ENCODE peak calls at places on chromosome 6, in four cellular contexts. E is K562, H is GM12878, S is HepG2. R is an unnamed sample.

GRCh38 chr6:67221226-67221625 is 1413.9 kb upstream of the ADGRB3 start:
- DNase-seq in H (no peak), E (no peak), S (no peak), R (no peak)

GRCh38 chr6:2134559-2134958 is 110.8 kb downstream of the GMDS start:
- DNase-seq in E (no peak), H (no peak), S (no peak), R (no peak)

GRCh38 chr6:42618686-42619085 is 54.9 kb downstream of the UBR2 start:
- DNase-seq in E (no peak), H (no peak), S (no peak), R (no peak)

GRCh38 chr6:150992682-150993081 is 127.2 kb downstream of the MTHFD1L start:
- DNase-seq in E (no peak), H (no peak), S (no peak), R (no peak)

GRCh38 chr6:37483917-37484785 is 15.5 kb downstream of the CCDC167 start:
- DNase-seq in S (peak; percentile 18), H (no peak), E (peak; percentile 86), R (peak; percentile 79)

GRCh38 chr6:14671261-14671681 is 553.7 kb downstream of the CD83 start:
- DNase-seq in H (no peak), E (no peak), S (no peak), R (no peak)

GRCh38 chr6:64081459-64081858 is 445.9 kb downstream of the PHF3 start:
- DNase-seq in H (no peak), E (no peak), S (no peak), R (no peak)

GRCh38 chr6:25898289-25898977 is 24.4 kb upstream of the SLC17A3 start:
- DNase-seq in H (no peak), E (no peak), S (no peak), R (no peak)

GRCh38 chr6:168359794-168360193 is 40.2 kb upstream of the DACT2 start:
- DNase-seq in H (no peak), S (no peak), E (no peak), R (no peak)

GRCh38 chr6:109526905-109527628 is 44.0 kb upstream of the ZBTB24 start:
- DNase-seq in E (peak; percentile 35), H (peak; percentile 28), S (peak; percentile 65), R (peak; percentile 68)

GRCh38 chr6:56719310-56719709 is 76.6 kb upstream of the DST start:
- DNase-seq in H (no peak), E (no peak), S (peak; percentile 16), R (no peak)

GRCh38 chr6:87139236-87139635 is 16.1 kb upstream of the ZNF292 start:
- DNase-seq in H (no peak), E (peak; percentile 12), S (peak; percentile 48), R (peak; percentile 56)

DNA sequence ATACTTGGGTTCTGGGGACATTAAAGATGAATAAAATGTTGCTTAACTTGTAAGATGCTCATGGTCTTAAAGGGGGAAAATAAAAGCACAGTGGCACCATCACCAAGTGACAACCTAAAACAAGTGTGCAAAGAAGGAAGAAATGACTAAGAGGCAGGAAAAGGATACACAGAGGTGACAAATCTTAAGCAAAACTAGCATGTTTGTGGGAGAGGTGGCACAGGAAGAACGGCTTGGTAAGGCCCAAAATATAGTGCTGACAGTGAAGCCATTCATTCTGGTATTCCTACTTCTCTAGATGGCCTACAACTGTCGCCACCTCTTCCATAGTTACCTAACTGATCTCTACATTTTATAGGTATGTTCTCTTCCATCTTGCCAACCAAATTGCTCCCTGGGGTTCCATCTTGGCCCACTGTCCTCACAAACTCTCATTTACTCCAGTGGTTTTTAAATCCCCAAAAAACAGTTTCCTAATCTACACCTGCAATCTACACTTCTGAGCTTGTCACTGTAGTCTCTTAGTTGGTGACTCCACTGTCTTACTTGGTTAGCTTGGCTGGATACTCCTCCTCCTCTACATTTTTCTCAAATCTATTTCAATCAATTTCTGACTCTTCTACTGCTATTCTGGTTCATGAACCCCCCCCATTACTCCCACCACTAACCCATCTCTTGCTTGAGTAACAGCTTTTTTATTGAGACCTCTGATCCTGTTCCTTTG is 33.5 kb downstream of the FAM8A1 start:
- DNase-seq in H (peak; percentile 11), E (no peak), S (no peak), R (no peak)
- TF ChIP-seq BHLHE40 in H (no peak), E (no peak), S (no peak), R (no peak)

GRCh38 chr6:170375661-170376060 is 69.1 kb downstream of the FAM120B start:
- DNase-seq in S (no peak), E (no peak), H (no peak), R (no peak)
- TF ChIP-seq SP1 in S (no peak), E (no peak), H (no peak), R (no peak)

GRCh38 chr6:147040041-147040440 is 164.2 kb upstream of the STXBP5 start:
- DNase-seq in E (no peak), H (no peak), S (no peak), R (no peak)
- TF ChIP-seq BHLHE40 in E (no peak), H (no peak), S (no peak), R (no peak)

DNA sequence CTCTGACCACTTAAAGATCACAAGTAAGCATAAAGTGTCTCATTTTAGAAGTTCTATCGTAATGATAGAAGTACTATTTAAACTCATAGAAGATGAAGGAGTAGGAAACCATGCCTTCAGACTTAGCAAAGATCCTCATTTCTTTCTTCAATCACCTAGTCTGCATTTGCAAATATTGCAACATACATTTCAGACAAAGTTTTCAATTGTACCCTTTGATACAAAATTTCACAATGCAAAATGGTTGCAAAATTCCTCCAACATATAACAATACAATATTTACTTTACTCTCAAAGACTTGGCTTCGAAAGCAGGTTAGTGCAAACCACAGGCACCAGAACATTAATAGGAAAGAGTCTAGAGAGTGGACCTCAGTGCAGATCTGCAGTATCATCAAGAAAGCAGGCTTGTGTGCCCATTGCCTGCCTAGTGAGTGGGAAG is 16.1 kb upstream of the ROS1 start:
- DNase-seq in H (no peak), S (peak; percentile 97), E (no peak), R (no peak)
- TF ChIP-seq SP1 in H (no peak), S (no peak), E (no peak), R (no peak)

R was measured in HEK293T.